ENCODE peak calls at places on chromosomes 16 and 17, in nine cellular contexts. One of them, this sample, is unnamed.

GRCh38 chr17:76145231-76146052 is 4.4 kb upstream of the FOXJ1 start:
- DNase-seq in kidney: no peak
- DNase-seq in cardiac muscle cell: no peak
- DNase-seq in GM13977: no peak
- DNase-seq in AG09309: no peak
- DNase-seq in DND-41: no peak
- DNase-seq in Panc1: no peak
- DNase-seq in body of pancreas: no peak
- DNase-seq in GM13976: peak; percentile 71
- DNase-seq in this sample: peak; percentile 64

GRCh38 chr16:2692251-2692947 is 10.1 kb downstream of the KCTD5 start:
- DNase-seq in kidney: peak; percentile 62
- DNase-seq in DND-41: no peak
- DNase-seq in AG09309: no peak
- DNase-seq in GM13976: no peak
- DNase-seq in GM13977: no peak
- DNase-seq in Panc1: no peak
- DNase-seq in cardiac muscle cell: no peak
- DNase-seq in body of pancreas: no peak
- DNase-seq in this sample: no peak

GRCh38 chr17:70855401-70856054 is 686.2 kb downstream of the KCNJ2 start:
- DNase-seq in GM13976: no peak
- DNase-seq in cardiac muscle cell: peak; percentile 11
- DNase-seq in kidney: no peak
- DNase-seq in body of pancreas: peak; percentile 42
- DNase-seq in DND-41: no peak
- DNase-seq in AG09309: no peak
- DNase-seq in GM13977: no peak
- DNase-seq in Panc1: peak; percentile 20
- DNase-seq in this sample: no peak

GRCh38 chr16:8859913-8860881 is 8.6 kb downstream of the CARHSP1 start:
- DNase-seq in kidney: peak; percentile 88
- DNase-seq in Panc1: no peak
- DNase-seq in GM13977: no peak
- DNase-seq in cardiac muscle cell: peak; percentile 84
- DNase-seq in DND-41: no peak
- DNase-seq in AG09309: no peak
- DNase-seq in GM13976: no peak
- DNase-seq in body of pancreas: peak; percentile 66
- DNase-seq in this sample: no peak

GRCh38 chr17:81270279-81270678 is 24.8 kb downstream of the SLC38A10 start:
- DNase-seq in GM13977: no peak
- DNase-seq in AG09309: no peak
- DNase-seq in DND-41: no peak
- DNase-seq in Panc1: no peak
- DNase-seq in cardiac muscle cell: no peak
- DNase-seq in body of pancreas: no peak
- DNase-seq in GM13976: no peak
- DNase-seq in kidney: peak; percentile 43
- DNase-seq in this sample: no peak

GRCh38 chr17:61897548-61898180 is 30.1 kb downstream of the INTS2 start:
- DNase-seq in cardiac muscle cell: no peak
- DNase-seq in body of pancreas: no peak
- DNase-seq in DND-41: no peak
- DNase-seq in GM13977: no peak
- DNase-seq in GM13976: no peak
- DNase-seq in Panc1: no peak
- DNase-seq in kidney: no peak
- DNase-seq in AG09309: no peak
- DNase-seq in this sample: no peak

GRCh38 chr17:72185571-72185970 is 64.8 kb downstream of the SOX9 start:
- DNase-seq in Panc1: no peak
- DNase-seq in DND-41: no peak
- DNase-seq in kidney: no peak
- DNase-seq in cardiac muscle cell: peak; percentile 62
- DNase-seq in GM13976: no peak
- DNase-seq in GM13977: no peak
- DNase-seq in body of pancreas: no peak
- DNase-seq in AG09309: no peak
- DNase-seq in this sample: no peak

GRCh38 chr17:16980813-16981731 is 9.2 kb upstream of the TNFRSF13B start:
- DNase-seq in Panc1: no peak
- DNase-seq in AG09309: no peak
- DNase-seq in DND-41: peak; percentile 1
- DNase-seq in cardiac muscle cell: no peak
- DNase-seq in GM13976: peak; percentile 78
- DNase-seq in kidney: no peak
- DNase-seq in GM13977: peak; percentile 57
- DNase-seq in body of pancreas: no peak
- DNase-seq in this sample: peak; percentile 67

GRCh38 chr17:61451538-61452300 is 503 bp upstream of the TBX4 start:
- DNase-seq in AG09309: no peak
- DNase-seq in DND-41: no peak
- DNase-seq in cardiac muscle cell: peak; percentile 13
- DNase-seq in kidney: no peak
- DNase-seq in GM13977: peak; percentile 39
- DNase-seq in body of pancreas: no peak
- DNase-seq in GM13976: no peak
- DNase-seq in Panc1: no peak
- DNase-seq in this sample: no peak

GRCh38 chr17:63774141-63774981 is at the start of gene DDX42:
- DNase-seq in DND-41: peak; percentile 92
- DNase-seq in cardiac muscle cell: peak; percentile 70
- DNase-seq in body of pancreas: peak; percentile 90
- DNase-seq in kidney: peak; percentile 97
- DNase-seq in AG09309: no peak
- DNase-seq in GM13976: no peak
- DNase-seq in GM13977: peak; percentile 66
- DNase-seq in Panc1: no peak
- DNase-seq in this sample: no peak

GRCh38 chr17:59369026-59369724 is 37.7 kb downstream of the YPEL2 start:
- DNase-seq in kidney: no peak
- DNase-seq in GM13977: no peak
- DNase-seq in body of pancreas: no peak
- DNase-seq in GM13976: no peak
- DNase-seq in Panc1: no peak
- DNase-seq in cardiac muscle cell: peak; percentile 54
- DNase-seq in DND-41: no peak
- DNase-seq in AG09309: no peak
- DNase-seq in this sample: no peak

GRCh38 chr16:48194828-48195566 is 39.2 kb upstream of the ABCC12 start:
- DNase-seq in GM13977: no peak
- DNase-seq in GM13976: no peak
- DNase-seq in Panc1: no peak
- DNase-seq in kidney: no peak
- DNase-seq in DND-41: no peak
- DNase-seq in body of pancreas: peak; percentile 47
- DNase-seq in cardiac muscle cell: peak; percentile 36
- DNase-seq in AG09309: no peak
- DNase-seq in this sample: no peak

DNA sequence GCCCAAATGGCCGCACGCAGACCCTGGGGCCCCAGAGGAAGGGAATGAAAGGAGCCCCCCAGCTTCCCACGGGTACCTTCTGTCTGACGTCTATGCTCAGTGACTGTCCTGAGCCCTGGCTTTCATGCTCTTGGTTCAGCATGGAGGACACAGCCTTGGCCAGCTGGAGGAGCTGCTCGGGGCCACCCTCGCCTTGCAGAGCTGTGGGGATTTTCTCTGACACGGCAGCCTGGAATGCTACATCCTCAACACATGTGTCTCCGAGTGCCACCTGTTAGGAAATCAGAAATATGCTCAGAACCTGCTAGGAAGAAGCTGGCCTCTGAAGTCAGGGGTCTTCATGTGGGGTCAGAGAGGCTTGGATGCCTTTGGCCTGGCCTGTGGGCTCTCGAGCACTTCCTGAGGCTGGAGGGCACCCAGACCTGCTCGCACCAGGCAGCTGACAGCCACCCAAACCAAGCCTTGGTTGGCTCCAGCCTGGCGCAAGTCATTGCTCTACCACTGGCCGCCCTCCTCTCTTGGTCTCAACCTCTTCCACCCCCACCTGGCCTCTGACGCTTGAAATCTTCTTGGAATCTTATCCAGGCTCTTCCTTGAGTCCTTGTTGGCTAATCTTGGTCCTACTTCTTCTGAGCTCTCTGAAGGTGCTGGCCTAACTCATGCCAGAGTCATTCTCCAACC is 63.7 kb upstream of the BCO1 start:
- DNase-seq in GM13977: no peak
- DNase-seq in DND-41: no peak
- DNase-seq in GM13976: no peak
- DNase-seq in cardiac muscle cell: no peak
- DNase-seq in AG09309: no peak
- DNase-seq in Panc1: no peak
- DNase-seq in kidney: no peak
- DNase-seq in body of pancreas: no peak
- DNase-seq in this sample: no peak
- TF ChIP-seq CTCF in GM13977: no peak
- TF ChIP-seq CTCF in DND-41: no peak
- TF ChIP-seq CTCF in GM13976: no peak
- TF ChIP-seq CTCF in cardiac muscle cell: no peak
- TF ChIP-seq CTCF in AG09309: no peak
- TF ChIP-seq CTCF in Panc1: no peak
- TF ChIP-seq CTCF in kidney: no peak
- TF ChIP-seq CTCF in body of pancreas: no peak
- TF ChIP-seq CTCF in this sample: no peak

DNA sequence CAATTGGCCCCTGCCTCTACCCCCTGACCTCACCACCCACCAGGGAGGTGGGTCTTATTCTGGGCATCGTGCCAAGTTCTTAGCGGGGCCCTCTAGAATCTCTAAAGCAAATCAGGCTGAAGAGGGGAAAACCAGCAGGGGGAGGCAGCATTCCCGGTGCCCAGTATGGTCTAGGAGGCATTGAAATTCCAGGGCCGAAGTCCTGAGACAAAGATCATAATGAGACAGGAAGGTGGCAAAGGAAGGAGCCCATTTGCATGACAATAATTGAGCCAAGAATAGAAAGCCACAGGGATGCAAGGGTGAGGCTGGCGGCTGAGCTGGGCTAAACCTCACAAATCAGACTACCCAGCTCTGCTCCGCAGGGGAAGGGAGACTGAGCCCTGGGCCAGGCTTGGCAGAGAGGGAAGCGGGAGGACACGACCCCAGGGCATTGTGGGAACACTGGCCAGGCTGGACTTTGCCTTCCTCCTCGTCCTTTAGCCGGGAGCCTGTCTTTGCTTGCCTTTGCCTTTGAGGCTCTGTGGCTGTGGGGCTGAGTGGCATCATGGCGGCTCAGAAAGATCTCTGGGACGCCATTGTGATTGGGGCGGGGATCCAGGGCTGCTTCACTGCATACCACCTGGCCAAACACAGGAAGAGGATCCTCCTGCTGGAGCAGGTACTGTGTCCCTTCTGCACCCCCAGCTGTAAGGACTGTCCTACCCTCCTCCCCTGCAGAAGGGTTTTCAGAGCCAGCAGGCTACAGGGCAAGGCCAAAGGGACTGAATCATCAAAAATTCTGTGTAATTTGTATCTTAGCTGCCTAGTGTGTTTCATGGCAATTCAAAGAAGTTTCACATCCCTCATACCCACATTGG is at the start of gene PIPOX:
- DNase-seq in GM13976: peak; percentile 43
- DNase-seq in kidney: no peak
- DNase-seq in cardiac muscle cell: peak; percentile 81
- DNase-seq in AG09309: no peak
- DNase-seq in Panc1: no peak
- DNase-seq in GM13977: no peak
- DNase-seq in DND-41: peak; percentile 50
- DNase-seq in body of pancreas: peak; percentile 43
- DNase-seq in this sample: no peak
- TF ChIP-seq CTCF in GM13976: no peak
- TF ChIP-seq CTCF in kidney: peak; percentile 10
- TF ChIP-seq CTCF in cardiac muscle cell: peak; percentile 43
- TF ChIP-seq CTCF in AG09309: no peak
- TF ChIP-seq CTCF in Panc1: no peak
- TF ChIP-seq CTCF in GM13977: no peak
- TF ChIP-seq CTCF in DND-41: no peak
- TF ChIP-seq CTCF in body of pancreas: peak; percentile 17
- TF ChIP-seq CTCF in this sample: no peak

GRCh38 chr16:31179747-31180458 is at the start of gene FUS:
- DNase-seq in cardiac muscle cell: peak; percentile 93
- DNase-seq in body of pancreas: peak; percentile 93
- DNase-seq in GM13976: peak; percentile 96
- DNase-seq in Panc1: peak; percentile 67
- DNase-seq in kidney: peak; percentile 98
- DNase-seq in AG09309: peak; percentile 54
- DNase-seq in DND-41: peak; percentile 88
- DNase-seq in GM13977: peak; percentile 96
- DNase-seq in this sample: peak; percentile 96
- TF ChIP-seq CTCF in cardiac muscle cell: no peak
- TF ChIP-seq CTCF in body of pancreas: no peak
- TF ChIP-seq CTCF in GM13976: no peak
- TF ChIP-seq CTCF in Panc1: no peak
- TF ChIP-seq CTCF in kidney: peak; percentile 1
- TF ChIP-seq CTCF in AG09309: no peak
- TF ChIP-seq CTCF in DND-41: no peak
- TF ChIP-seq CTCF in GM13977: no peak
- TF ChIP-seq CTCF in this sample: no peak

GRCh38 chr17:36850794-36851193 is 86.5 kb upstream of the LHX1 start:
- DNase-seq in GM13976: no peak
- DNase-seq in Panc1: peak; percentile 12
- DNase-seq in AG09309: no peak
- DNase-seq in GM13977: no peak
- DNase-seq in body of pancreas: no peak
- DNase-seq in kidney: no peak
- DNase-seq in DND-41: no peak
- DNase-seq in cardiac muscle cell: peak; percentile 67
- DNase-seq in this sample: no peak

GRCh38 chr17:36848008-36848902 is 89.0 kb upstream of the LHX1 start:
- DNase-seq in GM13977: no peak
- DNase-seq in Panc1: no peak
- DNase-seq in AG09309: no peak
- DNase-seq in DND-41: no peak
- DNase-seq in GM13976: no peak
- DNase-seq in body of pancreas: no peak
- DNase-seq in kidney: no peak
- DNase-seq in cardiac muscle cell: peak; percentile 22
- DNase-seq in this sample: no peak

GRCh38 chr17:36851230-36851629 is 86.0 kb upstream of the LHX1 start:
- DNase-seq in DND-41: no peak
- DNase-seq in AG09309: no peak
- DNase-seq in body of pancreas: no peak
- DNase-seq in cardiac muscle cell: no peak
- DNase-seq in Panc1: peak; percentile 72
- DNase-seq in GM13976: no peak
- DNase-seq in GM13977: no peak
- DNase-seq in kidney: no peak
- DNase-seq in this sample: no peak

GRCh38 chr17:36847293-36847645 is 90.0 kb upstream of the LHX1 start:
- DNase-seq in GM13976: no peak
- DNase-seq in Panc1: no peak
- DNase-seq in body of pancreas: no peak
- DNase-seq in AG09309: no peak
- DNase-seq in DND-41: no peak
- DNase-seq in GM13977: no peak
- DNase-seq in cardiac muscle cell: no peak
- DNase-seq in kidney: no peak
- DNase-seq in this sample: no peak

GRCh38 chr17:36849871-36850348 is 87.4 kb upstream of the LHX1 start:
- DNase-seq in body of pancreas: no peak
- DNase-seq in cardiac muscle cell: peak; percentile 72
- DNase-seq in DND-41: peak; percentile 7
- DNase-seq in AG09309: peak; percentile 11
- DNase-seq in GM13977: peak; percentile 45
- DNase-seq in GM13976: peak; percentile 56
- DNase-seq in Panc1: peak; percentile 5
- DNase-seq in kidney: no peak
- DNase-seq in this sample: peak; percentile 48
- TF ChIP-seq CTCF in body of pancreas: no peak
- TF ChIP-seq CTCF in cardiac muscle cell: peak; percentile 27
- TF ChIP-seq CTCF in DND-41: peak; percentile 32
- TF ChIP-seq CTCF in AG09309: peak; percentile 19
- TF ChIP-seq CTCF in GM13977: no peak
- TF ChIP-seq CTCF in GM13976: no peak
- TF ChIP-seq CTCF in Panc1: no peak
- TF ChIP-seq CTCF in kidney: no peak
- TF ChIP-seq CTCF in this sample: no peak

This sample was measured in GM20000.